ENCODE peak calls at places on chromosome 7, in five cellular contexts. G is suprapubic skin, J is fibroblast of lung, Y is adipocyte, V is mesenchymal stem cell. R is an unnamed sample.

GRCh38 chr7:85454904-85455303 is 268.0 kb upstream of the SEMA3D start:
- DNase-seq in G (no peak), J (peak; percentile 82), Y (peak; percentile 40), V (no peak), R (no peak)

GRCh38 chr7:159139202-159139601 is 5.5 kb downstream of the VIPR2 start:
- DNase-seq in G (no peak), J (no peak), Y (no peak), V (no peak), R (no peak)

GRCh38 chr7:44633254-44634186 is 27.1 kb downstream of the OGDH start:
- DNase-seq in G (peak; percentile 85), J (peak; percentile 97), Y (peak; percentile 90), V (peak; percentile 94), R (peak; percentile 99)

GRCh38 chr7:155741805-155742204 is 70.5 kb downstream of the SHH start:
- DNase-seq in G (peak; percentile 56), J (no peak), Y (no peak), V (no peak), R (no peak)

GRCh38 chr7:29359480-29360093 is 165.0 kb downstream of the CHN2 start:
- DNase-seq in G (no peak), J (no peak), Y (no peak), V (no peak), R (peak; percentile 11)

GRCh38 chr7:140924019-140924820 is 509 bp downstream of the BRAF start:
- DNase-seq in G (peak; percentile 82), J (peak; percentile 62), Y (peak; percentile 91), V (peak; percentile 92), R (peak; percentile 80)

GRCh38 chr7:75987026-75987804 is 7.2 kb downstream of the TMEM120A start:
- DNase-seq in G (no peak), J (no peak), Y (no peak), V (no peak), R (no peak)

GRCh38 chr7:41431671-41432070 is 271.2 kb downstream of the INHBA start:
- DNase-seq in G (no peak), J (peak; percentile 15), Y (no peak), V (no peak), R (peak; percentile 18)

GRCh38 chr7:88306590-88307048 is at the start of gene STEAP4:
- DNase-seq in G (peak; percentile 91), J (peak; percentile 58), Y (peak; percentile 51), V (peak; percentile 50), R (peak; percentile 77)

GRCh38 chr7:30755384-30756154 is 3.6 kb downstream of the INMT start:
- DNase-seq in G (no peak), J (peak; percentile 29), Y (peak; percentile 69), V (peak; percentile 52), R (no peak)

GRCh38 chr7:157433628-157434027 is 96.8 kb downstream of the DNAJB6 start:
- DNase-seq in G (no peak), J (no peak), Y (no peak), V (no peak), R (no peak)

GRCh38 chr7:85222522-85222921 is 35.7 kb upstream of the SEMA3D start:
- DNase-seq in G (no peak), J (peak; percentile 17), Y (no peak), V (peak; percentile 2), R (no peak)

GRCh38 chr7:7731732-7732131 is 13.3 kb upstream of the RPA3 start:
- DNase-seq in G (no peak), J (peak; percentile 22), Y (no peak), V (no peak), R (no peak)

GRCh38 chr7:18590744-18591340 is 95.3 kb downstream of the HDAC9 start:
- DNase-seq in G (no peak), J (peak; percentile 52), Y (peak; percentile 85), V (peak; percentile 61), R (peak; percentile 74)

GRCh38 chr7:129825554-129826267 is 127.0 kb downstream of the UBE2H start:
- DNase-seq in G (peak; percentile 92), J (peak; percentile 58), Y (peak; percentile 93), V (peak; percentile 71), R (peak; percentile 89)

GRCh38 chr7:129827467-129827990 is 125.2 kb downstream of the UBE2H start:
- DNase-seq in G (no peak), J (no peak), Y (no peak), V (no peak), R (no peak)

GRCh38 chr7:129824291-129825004 is 128.3 kb downstream of the UBE2H start:
- DNase-seq in G (no peak), J (no peak), Y (no peak), V (no peak), R (no peak)

GRCh38 chr7:129828078-129828762 is 124.5 kb downstream of the UBE2H start:
- DNase-seq in G (no peak), J (no peak), Y (no peak), V (no peak), R (no peak)

DNA sequence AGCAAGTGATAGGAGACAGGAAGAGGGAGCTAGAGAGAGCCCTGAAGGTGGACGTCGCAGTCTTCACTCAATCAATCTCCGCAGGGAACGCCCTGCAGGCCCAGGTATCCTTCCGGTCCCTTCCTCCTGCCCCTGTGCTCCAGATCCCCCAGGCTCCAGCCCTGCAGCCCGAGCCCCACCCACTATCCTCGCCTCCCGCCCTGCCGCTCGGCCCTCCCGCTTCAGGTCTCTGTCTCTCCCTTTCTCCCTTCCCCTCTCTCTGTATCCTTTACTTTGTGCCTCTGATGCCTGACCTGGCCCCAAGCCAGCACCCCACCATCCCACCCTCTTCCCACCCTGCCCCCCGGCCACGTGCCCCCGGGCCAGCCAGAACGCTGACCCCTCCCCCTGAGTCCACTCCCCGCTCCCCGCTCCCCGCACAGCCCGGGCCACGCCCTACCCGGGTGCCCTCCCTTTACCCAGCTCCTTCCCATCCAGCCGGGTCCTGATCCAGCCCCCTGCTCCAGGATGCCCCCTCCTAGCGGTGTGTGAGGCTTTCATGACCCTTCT is 127.7 kb downstream of the UBE2H start:
- DNase-seq in G (peak; percentile 78), J (peak; percentile 52), Y (peak; percentile 66), V (peak; percentile 54), R (peak; percentile 69)
- H3K4me3 ChIP-seq in G (peak overlapping the region; percentile 63), J (peak overlapping the region; percentile 78), Y (peak overlapping the region; percentile 86), V (peak overlapping the region; percentile 65), R (peak overlapping the region; percentile 83)

DNA sequence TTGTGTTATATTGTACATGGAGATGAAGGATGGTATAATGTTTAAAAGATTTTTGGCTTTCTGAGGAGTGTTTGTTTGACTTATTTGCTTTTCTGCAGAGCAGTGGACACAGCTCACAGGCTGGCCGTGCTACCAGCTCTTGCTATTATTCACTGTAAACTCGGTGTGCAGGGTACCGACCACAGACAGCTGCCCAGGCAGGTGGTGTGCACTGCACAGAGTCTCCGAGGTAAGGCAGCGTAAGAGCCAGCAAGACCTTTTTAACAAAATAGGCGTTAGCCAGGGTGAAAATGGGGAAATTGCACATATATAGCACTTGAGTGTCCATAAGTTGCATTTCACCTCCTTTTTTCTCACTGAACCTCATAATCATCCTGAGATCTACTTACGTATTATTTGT is 438.0 kb downstream of the CNTNAP2 start:
- DNase-seq in G (no peak), J (no peak), Y (no peak), V (no peak), R (no peak)
- H3K4me1 ChIP-seq in G (no peaks in the 10 kb centered on the region), J (no peaks in the 10 kb centered on the region), Y (no peaks in the 10 kb centered on the region), V (no peaks in the 10 kb centered on the region), R (no peaks in the 10 kb centered on the region)

DNA sequence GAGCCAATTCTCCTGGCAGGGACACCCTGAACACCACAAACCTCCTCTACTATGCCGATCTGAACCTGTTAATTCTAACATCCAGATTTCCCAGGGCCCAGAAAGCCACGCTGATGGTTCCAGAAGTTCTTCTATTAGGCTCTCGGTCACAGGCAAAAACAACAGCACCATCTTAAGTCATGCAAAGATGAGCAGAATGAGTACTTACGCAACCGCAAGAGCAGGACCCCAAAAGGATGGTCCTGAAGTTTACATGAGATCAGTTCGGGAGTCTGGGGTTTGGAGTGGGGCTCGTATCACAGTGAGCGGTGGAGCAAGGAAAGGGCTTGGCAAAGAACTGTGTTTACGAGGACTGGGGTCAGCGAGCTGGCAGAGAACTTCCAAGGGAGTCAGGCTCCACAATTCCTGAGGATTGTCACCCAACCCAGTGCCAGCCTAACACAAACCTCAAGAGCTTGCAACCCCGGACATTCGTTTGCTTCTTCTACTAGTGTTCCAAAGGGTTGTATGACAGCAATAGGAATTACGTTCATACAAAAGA is 532.6 kb downstream of the TNS3 start:
- DNase-seq in G (no peak), J (no peak), Y (no peak), V (no peak), R (no peak)
- H3K4me3 ChIP-seq in G (no peak overlapping the region), J (no peak overlapping the region), Y (no peak overlapping the region), V (no peak overlapping the region), R (no peak overlapping the region)

GRCh38 chr7:134367956-134368749 is 51.4 kb upstream of the SLC35B4 start:
- DNase-seq in G (no peak), J (no peak), Y (no peak), V (no peak), R (peak; percentile 43)
- H3K4me1 ChIP-seq in G (peaks cover 14% of the 10 kb centered on the region), J (no peaks in the 10 kb centered on the region), Y (peaks cover 53% of the 10 kb centered on the region), V (peaks cover 2% of the 10 kb centered on the region), R (peaks cover 49% of the 10 kb centered on the region)

GRCh38 chr7:134432296-134433152 is 26.4 kb downstream of the AKR1B1 start:
- DNase-seq in G (peak; percentile 92), J (peak; percentile 87), Y (peak; percentile 95), V (peak; percentile 93), R (peak; percentile 95)

GRCh38 chr7:134428942-134429341 is 30.0 kb downstream of the AKR1B1 start:
- DNase-seq in G (no peak), J (no peak), Y (no peak), V (no peak), R (no peak)

GRCh38 chr7:134433430-134433829 is 25.5 kb downstream of the AKR1B1 start:
- DNase-seq in G (no peak), J (no peak), Y (no peak), V (no peak), R (no peak)

GRCh38 chr7:134429481-134429880 is 29.4 kb downstream of the AKR1B1 start:
- DNase-seq in G (no peak), J (no peak), Y (no peak), V (no peak), R (no peak)

GRCh38 chr7:134431805-134432204 is 27.1 kb downstream of the AKR1B1 start:
- DNase-seq in G (no peak), J (no peak), Y (no peak), V (no peak), R (no peak)
- H3K4me3 ChIP-seq in G (peak overlapping the region; percentile 37), J (peak overlapping the region; percentile 34), Y (peak overlapping the region; percentile 83), V (no peak overlapping the region), R (peak overlapping the region; percentile 75)

DNA sequence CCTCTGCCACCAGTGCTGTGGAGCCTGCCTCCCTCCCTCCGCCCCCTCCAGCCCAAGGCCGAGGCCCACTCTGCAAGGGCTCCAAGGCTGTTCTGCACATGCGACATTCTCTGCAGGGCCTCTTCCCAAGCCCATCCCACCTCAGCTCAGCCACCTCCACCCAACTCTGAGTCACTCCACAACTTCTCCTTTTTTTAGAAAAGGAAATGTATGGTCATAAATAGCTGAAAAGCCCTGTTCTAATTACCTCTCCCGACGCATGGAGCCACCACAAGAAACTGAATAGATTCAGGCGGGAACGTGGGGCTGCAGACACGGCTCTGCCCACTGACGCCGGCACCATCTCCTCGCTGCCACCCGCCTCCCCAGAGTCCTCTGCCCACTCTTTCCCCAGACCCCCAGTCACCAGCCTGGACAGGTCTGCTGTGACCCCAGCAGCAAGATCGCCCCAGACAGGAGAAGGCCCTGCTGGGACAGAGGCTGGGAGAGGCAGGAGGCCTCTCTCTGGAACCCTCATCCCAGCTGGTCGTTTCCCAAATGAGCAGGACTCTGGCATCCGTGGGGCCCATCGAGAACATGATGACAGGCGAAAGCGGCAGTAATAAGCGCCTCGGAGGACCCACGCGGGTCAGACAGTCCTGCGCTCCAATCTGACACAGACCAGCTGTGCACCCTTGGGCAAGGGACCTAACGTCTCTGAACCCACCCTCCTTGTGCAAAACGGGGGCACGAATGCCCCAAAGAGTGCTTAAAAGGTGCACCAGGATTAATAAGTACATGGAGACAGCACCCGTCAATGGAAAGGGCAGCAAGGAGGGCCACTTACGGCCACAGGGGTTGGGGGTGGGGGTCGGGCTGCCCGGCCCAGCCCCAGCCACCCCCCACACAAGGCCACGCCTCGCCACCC is 213.7 kb downstream of the MAD1L1 start:
- DNase-seq in G (peak; percentile 80), J (peak; percentile 80), Y (peak; percentile 80), V (peak; percentile 58), R (peak; percentile 95)
- H3K4me1 ChIP-seq in G (peaks cover 33% of the 10 kb centered on the region), J (peaks cover 19% of the 10 kb centered on the region), Y (peaks cover 27% of the 10 kb centered on the region), V (peaks cover 23% of the 10 kb centered on the region), R (peaks cover 23% of the 10 kb centered on the region)

GRCh38 chr7:101165958-101166602 is 711 bp upstream of the VGF start:
- DNase-seq in G (no peak), J (no peak), Y (no peak), V (no peak), R (no peak)
- H3K4me3 ChIP-seq in G (no peak overlapping the region), J (peak overlapping the region; percentile 20), Y (peak overlapping the region; percentile 20), V (no peak overlapping the region), R (peak overlapping the region; percentile 58)

R was measured in GM23248.